ENCODE peak calls at places on chromosomes 2 and 18, in nine cellular contexts. H, R, Z, U, T, V, A, F and O are unnamed samples. For H3K4me1, the result is how much of the 10 kb centered on the place peaks cover.

GRCh38 chr18:60493066-60493465 is 120.5 kb upstream of the MC4R start:
- DNase-seq in H (no peak), R (no peak), Z (no peak), U (no peak), T (no peak), V (no peak), A (no peak), F (no peak), O (no peak)

GRCh38 chr18:41767960-41768359 is 187.1 kb upstream of the PIK3C3 start:
- DNase-seq in H (no peak), R (no peak), Z (no peak), U (no peak), T (peak), V (no peak), A (peak), F (no peak), O (no peak)

GRCh38 chr2:167415068-167415467 is 526.8 kb downstream of the XIRP2 start:
- DNase-seq in H (no peak), R (no peak), Z (no peak), U (no peak), T (no peak), V (no peak), A (no peak), F (no peak), O (no peak)

GRCh38 chr2:233033672-233034071 is 1.2 kb downstream of the NEU2 start:
- DNase-seq in H (peak), R (no peak), Z (no peak), U (peak), T (peak), V (no peak), A (peak), F (no peak), O (no peak)

GRCh38 chr2:105802587-105802986 is 57.9 kb downstream of the NCK2 start:
- DNase-seq in H (no peak), R (no peak), Z (no peak), U (peak), T (no peak), V (no peak), A (no peak), F (no peak), O (no peak)

GRCh38 chr2:54074636-54075341 is 40.6 kb upstream of the ACYP2 start:
- DNase-seq in H (no peak), R (no peak), Z (no peak), U (no peak), T (peak), V (no peak), A (peak), F (no peak), O (no peak)

GRCh38 chr2:175181877-175182308 is 383 bp upstream of the ATP5MC3 start:
- DNase-seq in H (no peak), R (no peak), Z (no peak), U (no peak), T (no peak), V (no peak), A (no peak), F (no peak), O (no peak)

GRCh38 chr2:164205347-164205746 is 415.9 kb downstream of the GRB14 start:
- DNase-seq in H (no peak), R (no peak), Z (no peak), U (no peak), T (peak), V (no peak), A (peak), F (no peak), O (no peak)

GRCh38 chr18:7273301-7273911 is 42.5 kb downstream of the LRRC30 start:
- DNase-seq in H (peak), R (peak), Z (peak), U (peak), T (peak), V (peak), A (peak), F (no peak), O (peak)

GRCh38 chr18:79973517-79973916 is 9.1 kb downstream of the HSBP1L1 start:
- DNase-seq in H (no peak), R (no peak), Z (no peak), U (no peak), T (no peak), V (no peak), A (no peak), F (no peak), O (no peak)

GRCh38 chr2:225033440-225034390 is 8.6 kb downstream of the DOCK10 start:
- DNase-seq in H (no peak), R (no peak), Z (no peak), U (no peak), T (no peak), V (no peak), A (no peak), F (no peak), O (no peak)

GRCh38 chr18:61196745-61197144 is 136.5 kb upstream of the CDH20 start:
- DNase-seq in H (no peak), R (no peak), Z (no peak), U (no peak), T (no peak), V (no peak), A (no peak), F (no peak), O (no peak)

GRCh38 chr18:8895987-8896619 is 190.7 kb downstream of the MTCL1 start:
- DNase-seq in H (no peak), R (no peak), Z (no peak), U (no peak), T (peak), V (no peak), A (peak), F (no peak), O (no peak)

GRCh38 chr2:75053484-75054112 is 95.2 kb downstream of the POLE4 start:
- DNase-seq in H (no peak), R (no peak), Z (no peak), U (no peak), T (peak), V (no peak), A (peak), F (peak), O (no peak)

GRCh38 chr2:31729442-31730092 is 148.8 kb upstream of the SRD5A2 start:
- DNase-seq in H (no peak), R (no peak), Z (no peak), U (no peak), T (peak), V (no peak), A (peak), F (no peak), O (no peak)

GRCh38 chr18:924987-925386 is 20.3 kb downstream of the ADCYAP1 start:
- DNase-seq in H (no peak), R (no peak), Z (no peak), U (no peak), T (no peak), V (no peak), A (no peak), F (no peak), O (no peak)

GRCh38 chr2:190696792-190697398 is 48.0 kb downstream of the NAB1 start:
- DNase-seq in H (no peak), R (no peak), Z (no peak), U (no peak), T (no peak), V (no peak), A (no peak), F (no peak), O (no peak)

GRCh38 chr2:207502199-207502598 is 27.6 kb upstream of the CREB1 start:
- DNase-seq in H (no peak), R (no peak), Z (no peak), U (no peak), T (no peak), V (no peak), A (no peak), F (no peak), O (no peak)

GRCh38 chr2:169509230-169509917 is at the start of gene KLHL41:
- DNase-seq in H (no peak), R (no peak), Z (no peak), U (no peak), T (peak), V (no peak), A (peak), F (no peak), O (no peak)

GRCh38 chr2:227822416-227823003 is 8.9 kb downstream of the CCL20 start:
- DNase-seq in H (no peak), R (no peak), Z (no peak), U (no peak), T (no peak), V (no peak), A (no peak), F (no peak), O (no peak)

GRCh38 chr18:31679133-31679731 is 5.1 kb downstream of the B4GALT6 start:
- DNase-seq in H (no peak), R (no peak), Z (no peak), U (no peak), T (peak), V (no peak), A (peak), F (no peak), O (no peak)

GRCh38 chr18:5961097-5961827 is 65.9 kb upstream of the TMEM200C start:
- DNase-seq in H (no peak), R (no peak), Z (no peak), U (no peak), T (no peak), V (no peak), A (no peak), F (no peak), O (no peak)

GRCh38 chr2:230941202-230942180 is 16.4 kb upstream of the GPR55 start:
- DNase-seq in H (no peak), R (no peak), Z (no peak), U (no peak), T (no peak), V (no peak), A (no peak), F (no peak), O (no peak)

GRCh38 chr18:54529444-54529843 is 61.6 kb upstream of the DYNAP start:
- DNase-seq in H (no peak), R (no peak), Z (no peak), U (no peak), T (no peak), V (no peak), A (no peak), F (no peak), O (no peak)

GRCh38 chr18:54532222-54532621 is 58.8 kb upstream of the DYNAP start:
- DNase-seq in H (no peak), R (no peak), Z (no peak), U (no peak), T (no peak), V (no peak), A (no peak), F (no peak), O (no peak)

GRCh38 chr18:54532962-54533361 is 58.1 kb upstream of the DYNAP start:
- DNase-seq in H (no peak), R (no peak), Z (no peak), U (no peak), T (no peak), V (no peak), A (no peak), F (no peak), O (no peak)

GRCh38 chr18:54530285-54530684 is 60.8 kb upstream of the DYNAP start:
- DNase-seq in H (no peak), R (no peak), Z (no peak), U (no peak), T (no peak), V (no peak), A (no peak), F (no peak), O (no peak)

GRCh38 chr18:54531402-54532065 is 59.5 kb upstream of the DYNAP start:
- DNase-seq in H (no peak), R (no peak), Z (no peak), U (no peak), T (no peak), V (no peak), A (no peak), F (no peak), O (no peak)
- H3K4me3 ChIP-seq in H (no peak), R (no peak), Z (no peak), U (no peak), T (no peak), V (no peak), A (no peak), F (no peak), O (no peak)

DNA sequence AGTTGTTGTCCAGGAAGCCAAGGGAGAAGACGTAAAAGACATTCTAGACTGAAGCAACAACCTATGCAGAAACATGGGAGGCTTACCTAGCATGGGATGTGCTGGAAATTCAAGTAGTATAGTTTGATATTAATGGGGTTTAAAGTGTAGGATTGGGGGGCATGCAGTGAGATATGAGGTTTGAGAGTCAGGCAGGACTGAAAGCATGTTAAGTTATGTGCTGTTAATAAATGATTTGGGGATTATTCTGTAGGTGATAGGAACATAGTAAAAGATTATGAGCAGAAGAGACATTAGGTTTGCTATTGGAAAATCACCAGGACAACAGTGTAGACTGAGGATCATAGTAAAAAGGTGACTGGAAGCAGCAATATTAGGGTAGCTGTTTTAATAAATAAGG is 3.2 kb downstream of the EHBP1 start:
- DNase-seq in H (no peak), R (no peak), Z (no peak), U (no peak), T (no peak), V (no peak), A (no peak), F (no peak), O (no peak)
- H3K4me1 ChIP-seq in H (under half), R (under half), Z (under half), U (under half), T (under half), V (under half), A (under half), F (under half), O (under half)

GRCh38 chr2:42372474-42372787 is 11.4 kb upstream of the COX7A2L start:
- DNase-seq in H (no peak), R (no peak), Z (no peak), U (no peak), T (no peak), V (no peak), A (no peak), F (no peak), O (no peak)

GRCh38 chr2:42371621-42372473 is 10.8 kb upstream of the COX7A2L start:
- DNase-seq in H (no peak), R (no peak), Z (no peak), U (no peak), T (no peak), V (no peak), A (no peak), F (peak), O (no peak)

GRCh38 chr2:42367835-42368234 is 6.8 kb upstream of the COX7A2L start:
- DNase-seq in H (no peak), R (no peak), Z (no peak), U (no peak), T (peak), V (no peak), A (no peak), F (no peak), O (no peak)

GRCh38 chr2:42368817-42369550 is 8.0 kb upstream of the COX7A2L start:
- DNase-seq in H (no peak), R (peak), Z (peak), U (no peak), T (no peak), V (no peak), A (peak), F (no peak), O (no peak)

GRCh38 chr2:42369551-42370229 is 8.7 kb upstream of the COX7A2L start:
- DNase-seq in H (no peak), R (no peak), Z (no peak), U (no peak), T (no peak), V (no peak), A (no peak), F (peak), O (no peak)
- H3K4me3 ChIP-seq in H (no peak), R (no peak), Z (no peak), U (no peak), T (no peak), V (no peak), A (no peak), F (no peak), O (no peak)

DNA sequence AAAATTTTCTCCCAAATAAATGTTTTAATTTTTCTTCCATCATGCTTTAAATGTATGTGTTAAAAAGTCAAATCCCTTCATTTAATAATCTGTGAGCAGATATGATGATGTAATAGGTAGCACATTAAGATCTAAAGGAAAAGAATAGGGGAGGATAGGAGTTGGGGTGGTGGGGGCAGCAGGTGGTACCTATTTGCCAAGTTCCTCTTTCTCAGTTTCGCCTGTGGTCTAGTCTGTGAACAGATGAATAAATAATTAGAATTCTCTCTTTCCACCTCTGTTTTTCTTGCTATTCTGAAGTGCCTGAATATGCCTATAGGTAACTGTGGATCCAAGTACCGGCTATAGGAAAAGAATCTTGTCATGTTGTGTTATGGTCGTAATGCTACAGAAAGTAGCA is 152.5 kb downstream of the NRXN1 start:
- DNase-seq in H (no peak), R (no peak), Z (no peak), U (no peak), T (no peak), V (no peak), A (no peak), F (no peak), O (no peak)
- H3K4me1 ChIP-seq in H (under half), R (under half), Z (under half), U (under half), T (under half), V (under half), A (under half), F (under half), O (under half)

GRCh38 chr18:37274988-37275590 is 290.5 kb downstream of the CELF4 start:
- DNase-seq in H (no peak), R (no peak), Z (no peak), U (no peak), T (no peak), V (no peak), A (no peak), F (no peak), O (no peak)
- H3K4me3 ChIP-seq in H (no peak), R (no peak), Z (no peak), U (no peak), T (no peak), V (no peak), A (no peak), F (no peak), O (no peak)